ENCODE peak calls at places on chromosome 2, in four cellular contexts. H, Y, V and L are unnamed samples.

GRCh38 chr2:231187736-231188505 is 10.5 kb upstream of the ARMC9 start:
- DNase-seq in Y (peak), V (no peak), H (peak), L (no peak)

GRCh38 chr2:144517825-144518699 is 1.9 kb downstream of the ZEB2 start:
- DNase-seq in H (no peak), V (no peak), Y (peak), L (no peak)

GRCh38 chr2:174342600-174343342 is 8.0 kb downstream of the SP9 start:
- DNase-seq in H (no peak), V (no peak), Y (no peak), L (no peak)

GRCh38 chr2:105934467-105934866 is 189.8 kb downstream of the NCK2 start:
- DNase-seq in V (no peak), H (no peak), Y (no peak), L (no peak)

GRCh38 chr2:237581751-237582746 is 8.5 kb downstream of the RAB17 start:
- DNase-seq in H (no peak), Y (peak), V (no peak), L (peak)

GRCh38 chr2:46487667-46488333 is 8.4 kb downstream of the TMEM247 start:
- DNase-seq in Y (peak), V (no peak), H (no peak), L (peak)

GRCh38 chr2:624096-624495 is 53.1 kb downstream of the TMEM18 start:
- DNase-seq in V (no peak), H (no peak), Y (no peak), L (no peak)

GRCh38 chr2:216774620-216775019 is 79.3 kb upstream of the IGFBP5 start:
- DNase-seq in Y (peak), V (no peak), H (peak), L (peak)

GRCh38 chr2:12510070-12510469 is 206.7 kb upstream of the TRIB2 start:
- DNase-seq in Y (no peak), H (no peak), V (no peak), L (no peak)

GRCh38 chr2:94876523-94876863 is 5.3 kb downstream of the TEKT4 start:
- DNase-seq in H (no peak), Y (no peak), V (no peak), L (no peak)

GRCh38 chr2:105261061-105261460 is 19.5 kb downstream of the GPR45 start:
- DNase-seq in V (no peak), Y (peak), H (peak), L (peak)